ENCODE peak calls at places on chromosomes 12 and 14, in ten cellular contexts. R is effector CD8-positive, alpha-beta T cell; K is GM23248; F is NCI-H1105 treated with DMSO at 0.1 percent for 48 hours; S is NCI-H2081; Y is tibial nerve; C is anterior cingulate cortex; N is GM12864; B is NCI-H1694; I is substantia nigra. V is an unnamed sample.

GRCh38 chr12:100733817-100734593 is 60.6 kb upstream of the ANO4 start:
- DNase-seq in R (no peak), K (peak), F (peak), S (peak), Y (no peak), C (no peak), N (peak), B (peak), I (no peak), V (no peak)

GRCh38 chr14:23057757-23058653 is 685 bp upstream of the CDH24 start:
- DNase-seq in R (no peak), K (peak), F (no peak), S (no peak), Y (peak), C (no peak), N (peak), B (no peak), I (no peak), V (peak)

GRCh38 chr12:55687746-55688145 is 20.0 kb downstream of the ITGA7 start:
- DNase-seq in R (no peak), K (no peak), F (no peak), S (no peak), Y (no peak), C (no peak), N (no peak), B (no peak), I (no peak), V (no peak)

GRCh38 chr12:26606911-26607310 is 226.1 kb downstream of the ITPR2 start:
- DNase-seq in R (no peak), K (no peak), F (no peak), S (no peak), Y (no peak), C (no peak), N (no peak), B (no peak), I (no peak), V (no peak)

GRCh38 chr12:52670506-52670905 is 9.7 kb downstream of the KRT1 start:
- DNase-seq in R (no peak), K (no peak), F (no peak), S (no peak), Y (no peak), C (no peak), N (no peak), B (no peak), I (no peak), V (no peak)

GRCh38 chr14:23185046-23185445 is 1.6 kb upstream of the SLC7A8 start:
- DNase-seq in R (no peak), K (peak), F (no peak), S (no peak), Y (no peak), C (no peak), N (no peak), B (no peak), I (no peak), V (no peak)

GRCh38 chr12:4037747-4038312 is 164.6 kb upstream of the PARP11 start:
- DNase-seq in R (peak), K (peak), F (peak), S (no peak), Y (no peak), C (no peak), N (no peak), B (peak), I (no peak), V (no peak)

GRCh38 chr14:25537846-25538455 is 488.0 kb upstream of the STXBP6 start:
- DNase-seq in R (no peak), K (peak), F (peak), S (peak), Y (no peak), C (no peak), N (no peak), B (peak), I (no peak), V (no peak)

GRCh38 chr12:48183876-48184548 is 568 bp downstream of the CCDC184 start:
- DNase-seq in R (no peak), K (no peak), F (no peak), S (peak), Y (no peak), C (no peak), N (no peak), B (no peak), I (no peak), V (no peak)

GRCh38 chr14:102955636-102956035 is 33.2 kb downstream of the AMN start:
- DNase-seq in R (no peak), K (no peak), F (no peak), S (no peak), Y (no peak), C (no peak), N (no peak), B (peak), I (no peak), V (no peak)

GRCh38 chr14:51552768-51553426 is 98.8 kb upstream of the FRMD6 start:
- DNase-seq in R (no peak), K (no peak), F (peak), S (peak), Y (no peak), C (no peak), N (no peak), B (no peak), I (no peak), V (no peak)

V was measured in iPS DF 6.9.